ENCODE peak calls at places on chromosomes 3 and 15, in six cellular contexts. G is nephron progenitor cell, A is osteoblast, Q is Calu3, Y is retinal pigment epithelial cell, P is fibroblast of lung. W is an unnamed sample.

GRCh38 chr3:99637381-99638111 is 848 bp upstream of the COL8A1 start:
- DNase-seq in G (peak), A (peak), Q (no peak), Y (peak), P (peak), W (no peak)

GRCh38 chr15:95872366-95872771 is 458.1 kb upstream of the NR2F2 start:
- DNase-seq in G (no peak), A (peak), Q (peak), Y (no peak), P (peak), W (no peak)

GRCh38 chr3:177122183-177122856 is 75.0 kb downstream of the TBL1XR1 start:
- DNase-seq in G (no peak), A (no peak), Q (no peak), Y (no peak), P (no peak), W (no peak)

GRCh38 chr15:50872832-50873231 is 35.7 kb upstream of the AP4E1 start:
- DNase-seq in G (no peak), A (peak), Q (no peak), Y (no peak), P (no peak), W (no peak)

GRCh38 chr15:67680645-67681044 is 138.1 kb downstream of the MAP2K5 start:
- DNase-seq in G (no peak), A (no peak), Q (no peak), Y (no peak), P (peak), W (no peak)

GRCh38 chr15:65101418-65101890 is 13.5 kb downstream of the UBAP1L start:
- DNase-seq in G (peak), A (peak), Q (peak), Y (no peak), P (peak), W (no peak)

GRCh38 chr3:154971341-154971740 is 108.8 kb upstream of the MME start:
- DNase-seq in G (no peak), A (no peak), Q (no peak), Y (no peak), P (peak), W (no peak)

GRCh38 chr15:79047676-79048439 is 42.7 kb downstream of the RASGRF1 start:
- DNase-seq in G (no peak), A (no peak), Q (no peak), Y (no peak), P (no peak), W (no peak)

GRCh38 chr15:76988874-76989780 is 5.8 kb upstream of the PSTPIP1 start:
- DNase-seq in G (no peak), A (no peak), Q (no peak), Y (no peak), P (no peak), W (no peak)

GRCh38 chr3:190122198-190122771 is 1.6 kb upstream of the P3H2 start:
- DNase-seq in G (no peak), A (peak), Q (no peak), Y (no peak), P (no peak), W (no peak)

GRCh38 chr3:190117995-190118394 is 2.7 kb downstream of the P3H2 start:
- DNase-seq in G (no peak), A (no peak), Q (no peak), Y (peak), P (no peak), W (no peak)

GRCh38 chr3:190121061-190121765 is 516 bp upstream of the P3H2 start:
- DNase-seq in G (no peak), A (no peak), Q (no peak), Y (no peak), P (no peak), W (no peak)

GRCh38 chr3:190119734-190120133 is 963 bp downstream of the P3H2 start:
- DNase-seq in G (no peak), A (peak), Q (no peak), Y (no peak), P (no peak), W (no peak)

GRCh38 chr3:190120161-190121060 is at the start of gene P3H2:
- DNase-seq in G (peak), A (peak), Q (peak), Y (peak), P (peak), W (peak)
- TF ChIP-seq CTCF in G (peak), A (peak), Q (peak), Y (peak), P (peak), W (peak)

DNA sequence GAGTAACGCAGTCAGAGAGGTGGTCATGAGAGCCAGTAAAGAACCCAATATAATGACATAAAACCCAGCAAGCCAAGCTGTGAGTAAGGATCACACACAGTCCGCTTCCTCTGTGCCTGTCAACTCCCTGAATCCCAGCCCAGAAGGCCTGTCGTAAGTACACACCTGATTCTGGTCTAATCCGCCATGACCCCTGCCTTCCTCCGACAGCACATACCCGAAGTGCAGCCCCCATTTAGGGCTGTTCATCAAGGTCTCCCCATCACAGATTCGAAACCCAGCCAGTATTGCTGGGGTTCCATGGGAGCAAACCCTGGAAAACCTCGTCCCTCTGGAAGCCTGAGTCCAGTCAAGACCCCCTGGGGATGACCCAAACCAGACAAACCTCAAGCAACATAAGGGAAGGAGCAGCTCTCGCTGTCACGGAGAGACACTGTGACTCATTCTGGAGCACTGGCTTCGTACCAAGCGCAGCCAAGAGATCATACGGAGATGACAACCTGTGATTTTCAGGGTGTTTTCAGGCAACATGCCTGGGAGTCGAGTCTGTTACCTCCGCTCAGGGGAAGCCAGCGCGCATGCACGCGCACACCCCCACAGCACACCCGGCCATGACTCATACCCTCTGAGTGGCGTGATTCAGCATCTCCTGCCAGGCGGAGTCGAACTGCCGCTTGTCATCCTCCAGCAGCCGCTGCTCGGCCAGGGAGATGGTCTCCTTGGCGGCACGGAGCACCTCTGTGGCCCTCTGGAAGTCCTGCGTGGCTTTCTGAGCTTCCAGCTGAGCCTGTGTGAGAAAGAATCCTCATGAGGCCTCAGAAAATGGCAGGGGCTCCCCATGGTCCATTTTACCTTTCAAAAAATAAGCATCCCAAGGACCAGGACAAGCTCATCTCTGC is 63.0 kb downstream of the SH3BP5 start:
- DNase-seq in G (no peak), A (peak), Q (peak), Y (peak), P (peak), W (peak)
- TF ChIP-seq CTCF in G (no peak), A (no peak), Q (no peak), Y (no peak), P (no peak), W (no peak)

GRCh38 chr3:55608266-55608937 is 121.3 kb upstream of the WNT5A start:
- DNase-seq in G (no peak), A (no peak), Q (no peak), Y (no peak), P (no peak), W (no peak)

GRCh38 chr3:55605837-55606236 is 118.7 kb upstream of the WNT5A start:
- DNase-seq in G (no peak), A (no peak), Q (no peak), Y (no peak), P (no peak), W (no peak)

GRCh38 chr3:55607175-55607574 is 120.1 kb upstream of the WNT5A start:
- DNase-seq in G (no peak), A (no peak), Q (no peak), Y (no peak), P (no peak), W (no peak)

GRCh38 chr3:55609230-55610100 is 122.4 kb upstream of the WNT5A start:
- DNase-seq in G (no peak), A (no peak), Q (no peak), Y (no peak), P (no peak), W (no peak)

DNA sequence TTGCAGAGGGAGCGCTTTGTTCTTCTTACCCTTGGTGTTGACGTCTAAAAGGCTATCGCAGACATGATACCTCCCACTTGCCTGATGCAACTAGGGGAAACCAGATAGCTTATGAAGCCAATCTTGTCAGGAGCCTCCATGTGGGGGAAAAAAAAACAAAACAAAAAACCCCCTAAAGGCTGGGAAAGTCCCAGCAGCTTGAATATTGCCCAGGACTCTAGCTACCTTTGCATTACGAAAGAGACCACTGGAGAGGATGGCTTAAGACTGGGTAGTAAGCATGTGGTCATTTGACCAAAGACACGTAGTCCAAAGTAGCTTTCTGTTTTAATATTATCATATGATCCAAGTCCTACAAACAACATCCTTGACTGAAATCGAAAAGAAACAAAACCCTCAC is 120.7 kb upstream of the WNT5A start:
- DNase-seq in G (no peak), A (no peak), Q (no peak), Y (no peak), P (no peak), W (no peak)
- TF ChIP-seq CTCF in G (no peak), A (no peak), Q (no peak), Y (no peak), P (no peak), W (no peak)

DNA sequence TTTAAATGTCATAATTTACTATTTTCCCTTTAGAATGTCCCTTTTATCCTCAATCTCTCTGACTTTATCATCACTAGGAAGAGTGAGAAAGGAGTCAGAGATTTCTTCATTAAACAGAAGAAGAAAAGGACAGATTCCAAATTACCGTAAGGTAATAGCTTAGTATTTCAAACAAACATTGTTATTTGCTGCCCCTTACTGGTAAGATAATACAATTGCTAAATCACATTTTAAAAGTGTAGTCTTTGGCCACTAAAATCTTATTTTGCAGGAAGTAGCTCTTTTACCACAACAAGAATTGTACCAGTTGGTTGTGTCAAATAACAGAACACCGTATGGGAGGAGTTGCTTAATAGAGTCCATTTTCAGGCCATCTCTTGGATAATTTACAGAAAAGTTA is 53.7 kb downstream of the CGGBP1 start:
- DNase-seq in G (no peak), A (peak), Q (no peak), Y (no peak), P (peak), W (no peak)
- TF ChIP-seq CTCF in G (no peak), A (peak), Q (no peak), Y (peak), P (no peak), W (peak)

GRCh38 chr3:38139191-38139590 is 730 bp downstream of the MYD88 start:
- DNase-seq in G (no peak), A (no peak), Q (no peak), Y (no peak), P (no peak), W (no peak)

GRCh38 chr3:38136807-38137614 is at the start of gene ACAA1:
- DNase-seq in G (peak), A (peak), Q (peak), Y (peak), P (peak), W (peak)

GRCh38 chr3:38139652-38140051 is 1.2 kb downstream of the MYD88 start:
- DNase-seq in G (no peak), A (no peak), Q (no peak), Y (no peak), P (no peak), W (no peak)

GRCh38 chr3:38137615-38138346 is 680 bp upstream of the MYD88 start:
- DNase-seq in G (no peak), A (no peak), Q (no peak), Y (no peak), P (no peak), W (no peak)

DNA sequence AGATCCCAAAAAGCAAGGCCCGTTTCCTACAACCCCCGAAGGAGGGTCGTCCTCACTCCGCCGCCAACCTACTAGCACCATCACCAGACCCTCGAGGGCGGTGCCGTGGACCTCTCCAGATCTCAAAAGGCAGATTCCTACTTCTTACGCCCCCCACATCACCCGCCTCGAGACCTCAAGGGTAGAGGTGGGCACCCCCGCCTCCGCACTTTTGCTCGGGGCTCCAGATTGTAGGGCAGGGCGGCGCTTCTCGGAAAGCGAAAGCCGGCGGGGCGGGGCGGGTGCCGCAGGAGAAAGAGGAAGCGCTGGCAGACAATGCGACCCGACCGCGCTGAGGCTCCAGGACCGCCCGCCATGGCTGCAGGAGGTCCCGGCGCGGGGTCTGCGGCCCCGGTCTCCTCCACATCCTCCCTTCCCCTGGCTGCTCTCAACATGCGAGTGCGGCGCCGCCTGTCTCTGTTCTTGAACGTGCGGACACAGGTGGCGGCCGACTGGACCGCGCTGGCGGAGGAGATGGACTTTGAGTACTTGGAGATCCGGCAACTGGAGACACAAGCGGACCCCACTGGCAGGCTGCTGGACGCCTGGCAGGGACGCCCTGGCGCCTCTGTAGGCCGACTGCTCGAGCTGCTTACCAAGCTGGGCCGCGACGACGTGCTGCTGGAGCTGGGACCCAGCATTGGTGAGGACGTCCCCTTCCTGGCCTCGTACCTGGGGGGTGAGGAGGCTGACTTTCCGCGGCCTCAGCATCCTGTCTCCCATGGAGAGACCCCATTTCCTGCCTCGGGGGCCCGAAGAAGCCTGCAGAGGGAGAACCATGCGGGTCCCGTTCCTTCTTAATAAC is at the start of gene MYD88:
- DNase-seq in G (peak), A (peak), Q (peak), Y (no peak), P (peak), W (peak)
- TF ChIP-seq CTCF in G (no peak), A (no peak), Q (no peak), Y (no peak), P (no peak), W (no peak)